ENCODE peak calls at places on chromosomes 6 and 20, in seven cellular contexts. W, L, K, E, J, U and S are unnamed samples. For H3K4me1 and H3K27me3, the result is how much of the 10 kb centered on the place peaks cover.

GRCh38 chr6:123323419-123324329 is 313.1 kb downstream of the TRDN start:
- DNase-seq in W (no peak), L (no peak), K (no peak), E (no peak), J (no peak), U (no peak), S (no peak)

GRCh38 chr6:170098428-170099170 is 192.3 kb downstream of the DLL1 start:
- DNase-seq in W (no peak), L (no peak), K (no peak), E (no peak), J (no peak), U (no peak), S (peak)

GRCh38 chr6:159594750-159595117 is 98.3 kb downstream of the SOD2 start:
- DNase-seq in W (no peak), L (no peak), K (no peak), E (peak), J (no peak), U (peak), S (no peak)

GRCh38 chr6:150547511-150548222 is 52.0 kb upstream of the PLEKHG1 start:
- DNase-seq in W (no peak), L (no peak), K (peak), E (no peak), J (peak), U (no peak), S (no peak)

GRCh38 chr6:170147832-170148708 is 142.8 kb downstream of the DLL1 start:
- DNase-seq in W (no peak), L (peak), K (peak), E (no peak), J (peak), U (no peak), S (no peak)

GRCh38 chr6:131182991-131183425 is 47.7 kb downstream of the AKAP7 start:
- DNase-seq in W (no peak), L (no peak), K (peak), E (peak), J (peak), U (peak), S (no peak)

GRCh38 chr6:106750146-106750900 is 120.9 kb downstream of the QRSL1 start:
- DNase-seq in W (no peak), L (no peak), K (no peak), E (no peak), J (no peak), U (no peak), S (no peak)

GRCh38 chr6:28719275-28719940 is 193.7 kb downstream of the GPX5 start:
- DNase-seq in W (no peak), L (no peak), K (peak), E (peak), J (no peak), U (no peak), S (no peak)

GRCh38 chr6:30615219-30615957 is 1.7 kb downstream of the PPP1R10 start:
- DNase-seq in W (no peak), L (no peak), K (peak), E (peak), J (peak), U (peak), S (no peak)

GRCh38 chr20:61761453-61762207 is 304.1 kb downstream of the TAF4 start:
- DNase-seq in W (no peak), L (no peak), K (no peak), E (no peak), J (no peak), U (no peak), S (peak)

DNA sequence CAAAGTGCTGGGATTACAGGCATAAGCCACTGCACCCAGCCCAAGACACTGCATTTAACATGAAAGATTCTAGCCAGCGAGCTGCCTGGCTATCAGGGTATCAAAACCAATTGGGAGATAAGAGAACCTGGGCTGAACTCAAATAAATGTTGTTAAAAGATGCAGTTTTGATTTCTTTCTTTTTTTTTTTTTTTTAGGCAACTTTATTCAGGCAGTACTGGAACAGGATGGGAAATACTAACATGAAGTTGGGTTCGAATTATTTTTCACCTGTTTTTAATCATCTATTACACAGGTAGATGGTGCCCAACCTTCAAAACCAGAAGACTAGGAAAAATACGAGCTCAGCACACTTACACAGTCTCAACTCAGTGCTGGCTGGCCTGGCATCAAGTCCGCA is 63.7 kb downstream of the TRERF1 start:
- DNase-seq in W (no peak), L (no peak), K (no peak), E (no peak), J (no peak), U (no peak), S (no peak)
- H3K4me1 ChIP-seq in W (under half), L (under half), K (under half), E (under half), J (under half), U (under half), S (under half)

GRCh38 chr6:26331809-26332226 is 33.2 kb upstream of the BTN3A2 start:
- DNase-seq in W (no peak), L (no peak), K (no peak), E (no peak), J (no peak), U (peak), S (no peak)

GRCh38 chr6:26327450-26328264 is 37.3 kb upstream of the BTN3A2 start:
- DNase-seq in W (no peak), L (no peak), K (peak), E (peak), J (peak), U (peak), S (no peak)

GRCh38 chr6:26330835-26331808 is 33.9 kb upstream of the BTN3A2 start:
- DNase-seq in W (no peak), L (no peak), K (peak), E (peak), J (no peak), U (peak), S (no peak)

GRCh38 chr6:26329763-26330511 is 35.1 kb upstream of the BTN3A2 start:
- DNase-seq in W (no peak), L (no peak), K (peak), E (peak), J (peak), U (peak), S (no peak)

GRCh38 chr6:26328265-26328844 is 36.6 kb upstream of the BTN3A2 start:
- DNase-seq in W (no peak), L (no peak), K (no peak), E (no peak), J (no peak), U (no peak), S (no peak)
- H3K27me3 ChIP-seq in W (under half), L (under half), K (under half), E (under half), J (half or more), U (under half), S (under half)

GRCh38 chr20:33668087-33668790 is 1.5 kb downstream of the ACTL10 start:
- DNase-seq in W (no peak), L (no peak), K (peak), E (no peak), J (peak), U (peak), S (peak)

GRCh38 chr20:33668791-33669155 is 2.0 kb downstream of the ACTL10 start:
- DNase-seq in W (no peak), L (no peak), K (no peak), E (no peak), J (no peak), U (no peak), S (no peak)

GRCh38 chr20:33670715-33671499 is 3.3 kb downstream of the NECAB3 start:
- DNase-seq in W (no peak), L (no peak), K (no peak), E (no peak), J (no peak), U (no peak), S (no peak)

GRCh38 chr20:33669873-33670640 is 3.3 kb downstream of the ACTL10 start:
- DNase-seq in W (no peak), L (no peak), K (no peak), E (no peak), J (no peak), U (no peak), S (no peak)

DNA sequence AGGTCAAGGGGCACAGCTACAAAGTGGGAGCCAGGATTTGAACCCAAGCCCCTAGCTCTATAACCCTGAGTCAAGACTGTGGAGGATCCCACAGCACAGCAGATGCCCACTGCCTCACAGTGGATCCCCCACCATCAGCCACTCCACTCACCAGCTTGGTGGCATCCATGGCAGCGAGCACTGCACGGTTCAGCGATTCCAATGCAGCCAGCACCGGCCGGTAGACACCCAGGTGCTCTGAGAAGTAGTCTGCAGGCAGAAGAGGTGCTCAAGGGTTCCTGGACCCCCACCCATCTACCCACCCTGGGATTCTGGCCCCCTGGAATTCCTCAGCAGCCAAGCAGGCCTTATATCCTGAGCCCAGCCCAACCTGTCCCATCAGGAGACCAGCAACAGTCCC is 2.5 kb downstream of the ACTL10 start:
- DNase-seq in W (no peak), L (no peak), K (no peak), E (no peak), J (no peak), U (no peak), S (no peak)
- H3K4me1 ChIP-seq in W (half or more), L (under half), K (under half), E (under half), J (under half), U (under half), S (under half)

GRCh38 chr20:47412073-47412472 is 55.6 kb upstream of the ZMYND8 start:
- DNase-seq in W (no peak), L (no peak), K (no peak), E (no peak), J (no peak), U (no peak), S (no peak)

GRCh38 chr20:47411161-47411560 is 54.7 kb upstream of the ZMYND8 start:
- DNase-seq in W (no peak), L (no peak), K (no peak), E (no peak), J (no peak), U (peak), S (no peak)

GRCh38 chr20:47405775-47406325 is 49.4 kb upstream of the ZMYND8 start:
- DNase-seq in W (no peak), L (no peak), K (no peak), E (no peak), J (no peak), U (no peak), S (no peak)

GRCh38 chr20:47406849-47407682 is 50.6 kb upstream of the ZMYND8 start:
- DNase-seq in W (no peak), L (no peak), K (no peak), E (peak), J (no peak), U (peak), S (no peak)
- H3K27me3 ChIP-seq in W (under half), L (under half), K (under half), E (under half), J (under half), U (under half), S (under half)

DNA sequence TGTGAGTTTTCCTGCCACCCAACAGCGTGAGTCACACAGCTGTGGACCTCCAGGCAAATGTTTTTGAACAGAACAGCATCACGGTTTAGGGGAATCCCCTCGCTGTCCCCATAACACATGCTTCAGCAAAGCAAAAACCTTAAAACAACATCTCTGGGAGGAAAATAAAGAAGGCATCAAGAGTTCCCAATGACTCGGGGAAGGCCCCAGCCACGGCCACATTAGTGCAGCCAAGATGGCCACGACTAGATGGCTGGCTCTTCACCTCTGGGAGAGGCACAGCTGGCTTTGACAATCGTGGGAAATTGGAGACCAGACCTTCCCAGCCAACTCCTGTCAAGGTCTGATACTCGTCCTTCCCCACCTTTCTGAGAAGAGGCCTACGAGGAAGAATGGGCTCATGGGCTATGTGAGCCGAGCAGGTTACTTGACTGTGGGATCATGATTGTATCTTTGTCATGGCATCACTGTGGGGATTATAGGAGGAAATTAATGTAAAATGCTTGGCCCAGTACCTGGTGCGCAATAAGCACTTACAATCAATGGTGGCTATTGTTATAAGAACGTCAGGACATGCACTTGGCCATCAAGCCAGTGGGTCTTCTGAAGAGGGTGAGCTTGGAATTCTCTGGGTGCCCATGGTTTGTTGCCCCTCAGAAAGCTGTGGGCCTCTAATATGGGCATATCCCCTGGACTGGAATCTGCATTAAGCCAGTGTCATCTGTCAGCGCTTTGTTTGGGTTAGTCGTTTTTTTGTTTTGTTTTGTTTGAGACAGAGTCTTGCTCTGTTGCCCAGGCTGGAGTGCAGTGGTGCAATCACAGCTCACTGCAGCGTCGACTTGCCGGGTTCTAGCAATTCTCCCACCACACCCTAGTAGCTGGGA is 43.6 kb downstream of the FGD2 start:
- DNase-seq in W (peak), L (no peak), K (no peak), E (peak), J (no peak), U (peak), S (peak)
- H3K4me1 ChIP-seq in W (under half), L (under half), K (under half), E (under half), J (under half), U (under half), S (under half)

GRCh38 chr6:139485185-139485584 is 110.7 kb upstream of the CITED2 start:
- DNase-seq in W (no peak), L (no peak), K (no peak), E (no peak), J (no peak), U (no peak), S (no peak)
- H3K27me3 ChIP-seq in W (under half), L (under half), K (under half), E (under half), J (under half), U (under half), S (under half)

GRCh38 chr20:32556312-32557184 is 28.6 kb downstream of the NOL4L start:
- DNase-seq in W (no peak), L (no peak), K (no peak), E (no peak), J (peak), U (no peak), S (no peak)
- H3K4me1 ChIP-seq in W (under half), L (under half), K (under half), E (under half), J (under half), U (under half), S (under half)

GRCh38 chr6:41408982-41409381 is 73.6 kb downstream of the NCR2 start:
- DNase-seq in W (no peak), L (no peak), K (peak), E (no peak), J (peak), U (no peak), S (no peak)
- H3K27me3 ChIP-seq in W (under half), L (under half), K (half or more), E (half or more), J (half or more), U (half or more), S (under half)